ENCODE peak calls at places on chromosomes 12 and 14, in five cellular contexts. I is A549; N is tibial nerve; H is fibroblast of lung; U is CD8-positive, alpha-beta T cell. P is an unnamed sample.
A peak's percentile ranks its signal among the peaks of the same experiment; 100 is the strongest.

GRCh38 chr12:66900616-66901015 is 221.7 kb upstream of the GRIP1 start:
- DNase-seq in I (no peak), N (no peak), H (peak; percentile 4), U (no peak), P (no peak)

GRCh38 chr12:70733385-70733784 is 96.2 kb upstream of the PTPRB start:
- DNase-seq in I (peak; percentile 73), N (no peak), H (peak; percentile 53), U (no peak), P (no peak)

GRCh38 chr14:48665077-48665784 is 920.9 kb downstream of the RPS29 start:
- DNase-seq in I (no peak), N (no peak), H (peak; percentile 44), U (no peak), P (no peak)

GRCh38 chr12:28079539-28079938 is 107.0 kb upstream of the PTHLH start:
- DNase-seq in I (no peak), N (no peak), H (no peak), U (no peak), P (no peak)

GRCh38 chr12:52175411-52176350 is 16.1 kb downstream of the KRT80 start:
- DNase-seq in I (no peak), N (no peak), H (peak; percentile 50), U (no peak), P (peak; percentile 54)

GRCh38 chr12:25045869-25046268 is 97.0 kb upstream of the BCAT1 start:
- DNase-seq in I (no peak), N (no peak), H (no peak), U (no peak), P (no peak)

GRCh38 chr12:84982888-84983287 is 53.2 kb downstream of the TSPAN19 start:
- DNase-seq in I (no peak), N (no peak), H (no peak), U (no peak), P (no peak)

GRCh38 chr14:89000007-89000942 is 175.8 kb downstream of the TTC8 start:
- DNase-seq in I (peak; percentile 96), N (no peak), H (peak; percentile 98), U (no peak), P (peak; percentile 75)

GRCh38 chr12:112381421-112381897 is 772 bp downstream of the HECTD4 start:
- DNase-seq in I (no peak), N (no peak), H (no peak), U (peak; percentile 33), P (no peak)

GRCh38 chr12:64222011-64222765 is at the start of gene KICS2:
- DNase-seq in I (peak; percentile 97), N (peak; percentile 84), H (peak; percentile 95), U (peak; percentile 92), P (peak; percentile 97)

GRCh38 chr14:23056956-23057756 is at the start of gene CDH24:
- DNase-seq in I (peak; percentile 58), N (peak; percentile 40), H (peak; percentile 64), U (peak; percentile 60), P (peak; percentile 93)

GRCh38 chr12:618626-619025 is 44.6 kb downstream of the NINJ2 start:
- DNase-seq in I (no peak), N (no peak), H (no peak), U (no peak), P (no peak)

GRCh38 chr14:70391493-70392391 is 25.1 kb downstream of the SYNJ2BP start:
- DNase-seq in I (no peak), N (no peak), H (no peak), U (no peak), P (no peak)

GRCh38 chr12:590206-590750 is 73.0 kb downstream of the NINJ2 start:
- DNase-seq in I (no peak), N (no peak), H (no peak), U (no peak), P (no peak)

GRCh38 chr14:64812412-64812811 is 67.3 kb downstream of the SPTB start:
- DNase-seq in I (no peak), N (no peak), H (no peak), U (peak; percentile 61), P (no peak)

GRCh38 chr12:45263587-45263986 is 47.7 kb downstream of the ANO6 start:
- DNase-seq in I (no peak), N (no peak), H (no peak), U (no peak), P (no peak)

GRCh38 chr14:93100570-93100969 is 15.2 kb downstream of the ITPK1 start:
- DNase-seq in I (no peak), N (no peak), H (peak; percentile 22), U (no peak), P (no peak)

GRCh38 chr14:91186515-91187066 is 57.9 kb downstream of the GPR68 start:
- DNase-seq in I (no peak), N (no peak), H (peak; percentile 15), U (no peak), P (no peak)

GRCh38 chr12:89684131-89684530 is 24.5 kb downstream of the ATP2B1 start:
- DNase-seq in I (no peak), N (no peak), H (no peak), U (no peak), P (no peak)

GRCh38 chr14:65333926-65334687 is 78.4 kb upstream of the FUT8 start:
- DNase-seq in I (no peak), N (peak; percentile 68), H (peak; percentile 78), U (no peak), P (no peak)

GRCh38 chr12:98355322-98355721 is 160.1 kb upstream of the TMPO start:
- DNase-seq in I (peak; percentile 23), N (no peak), H (peak; percentile 79), U (no peak), P (no peak)

GRCh38 chr12:19048943-19049342 is 80.6 kb upstream of the PLEKHA5 start:
- DNase-seq in I (no peak), N (no peak), H (peak; percentile 46), U (peak; percentile 28), P (no peak)

GRCh38 chr14:89399594-89400068 is 17.4 kb downstream of the FOXN3 start:
- DNase-seq in I (peak; percentile 48), N (no peak), H (peak; percentile 89), U (no peak), P (no peak)

GRCh38 chr12:108394196-108394595 is 55.1 kb upstream of the CMKLR1 start:
- DNase-seq in I (no peak), N (no peak), H (no peak), U (no peak), P (no peak)

GRCh38 chr12:110109837-110110535 is 14.2 kb upstream of the IFT81 start:
- DNase-seq in I (no peak), N (no peak), H (no peak), U (no peak), P (no peak)

GRCh38 chr12:110108309-110109036 is 15.7 kb upstream of the IFT81 start:
- DNase-seq in I (peak; percentile 71), N (no peak), H (no peak), U (no peak), P (no peak)

GRCh38 chr12:110111476-110112334 is 12.5 kb upstream of the IFT81 start:
- DNase-seq in I (peak; percentile 73), N (no peak), H (no peak), U (no peak), P (no peak)

GRCh38 chr12:110107369-110108281 is 16.5 kb upstream of the IFT81 start:
- DNase-seq in I (peak; percentile 98), N (no peak), H (peak; percentile 98), U (no peak), P (peak; percentile 36)

GRCh38 chr12:110109037-110109836 is 14.9 kb upstream of the IFT81 start:
- DNase-seq in I (peak; percentile 100), N (peak; percentile 79), H (peak; percentile 100), U (no peak), P (peak; percentile 87)
- H3K4me1 ChIP-seq in I (peaks cover 55% of the 10 kb centered on the region), N (peaks cover 21% of the 10 kb centered on the region), H (peaks cover 21% of the 10 kb centered on the region), U (no peaks in the 10 kb centered on the region), P (peaks cover 27% of the 10 kb centered on the region)

DNA sequence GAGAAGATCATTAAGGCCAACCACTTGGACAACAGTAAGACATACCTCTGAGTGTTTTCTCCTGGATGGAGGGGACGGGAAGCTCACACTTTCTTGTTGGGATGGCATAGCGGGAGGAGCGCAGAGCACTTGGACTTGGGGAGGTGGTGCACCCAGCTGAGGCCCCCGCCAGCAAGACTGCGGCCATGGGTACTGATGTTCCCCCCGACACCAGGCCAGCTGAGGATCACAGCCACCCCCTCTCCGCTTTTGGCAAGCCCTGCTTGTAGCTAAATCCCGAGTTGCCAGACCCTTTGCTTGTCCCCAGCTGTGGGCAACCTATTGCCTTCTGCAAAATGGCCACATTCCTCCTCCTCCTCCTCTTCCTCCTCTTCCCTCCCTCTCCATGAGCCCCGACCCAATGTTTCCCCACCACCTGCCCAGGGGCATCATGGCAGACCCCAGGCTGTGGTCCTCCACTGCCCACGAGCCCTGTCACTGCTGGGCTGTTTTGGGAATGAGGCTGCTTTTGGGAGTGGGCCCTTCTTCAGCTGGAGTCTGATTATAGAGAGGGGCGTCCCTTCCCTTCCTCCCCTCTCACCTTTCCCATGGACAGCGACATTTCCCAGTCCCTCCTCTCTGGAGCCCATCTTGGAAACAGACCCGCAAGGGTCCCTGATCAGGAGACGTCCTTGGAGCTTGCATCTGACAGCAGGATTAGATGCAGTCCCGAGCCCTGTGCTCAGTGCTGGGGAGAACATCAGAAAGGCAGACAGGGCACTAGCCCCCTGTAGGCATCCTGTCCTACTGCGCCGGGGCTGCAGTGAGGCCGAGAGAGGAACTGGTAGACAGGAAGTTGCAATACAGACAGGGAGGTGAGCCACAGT is 62.9 kb downstream of the PRMT8 start:
- DNase-seq in I (no peak), N (no peak), H (no peak), U (no peak), P (no peak)
- TF ChIP-seq CTCF in I (no peak), N (no peak), H (no peak), U (no peak), P (no peak)

DNA sequence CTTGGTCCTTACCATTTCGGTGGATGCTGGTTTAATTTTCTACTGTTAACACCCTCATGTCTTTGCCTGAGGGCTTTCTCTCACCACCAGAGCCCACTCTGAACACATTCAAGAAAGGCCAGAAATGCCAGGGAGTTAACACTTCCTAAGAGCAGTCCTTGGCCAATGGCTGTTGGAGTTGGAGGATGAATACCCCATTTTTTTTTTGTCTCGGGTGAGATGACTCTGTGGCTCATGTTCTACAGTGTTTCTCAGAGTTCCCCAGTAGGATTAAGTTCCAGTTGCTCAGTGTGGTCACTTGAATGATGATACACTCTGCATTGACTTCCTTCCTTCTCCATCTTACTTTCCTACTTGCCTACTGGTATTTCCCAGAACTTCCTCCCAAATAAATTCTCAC is 65.8 kb downstream of the FOS start:
- DNase-seq in I (no peak), N (no peak), H (no peak), U (no peak), P (no peak)
- H3K4me1 ChIP-seq in I (no peaks in the 10 kb centered on the region), N (peaks cover 28% of the 10 kb centered on the region), H (no peaks in the 10 kb centered on the region), U (no peaks in the 10 kb centered on the region), P (peaks cover 11% of the 10 kb centered on the region)

DNA sequence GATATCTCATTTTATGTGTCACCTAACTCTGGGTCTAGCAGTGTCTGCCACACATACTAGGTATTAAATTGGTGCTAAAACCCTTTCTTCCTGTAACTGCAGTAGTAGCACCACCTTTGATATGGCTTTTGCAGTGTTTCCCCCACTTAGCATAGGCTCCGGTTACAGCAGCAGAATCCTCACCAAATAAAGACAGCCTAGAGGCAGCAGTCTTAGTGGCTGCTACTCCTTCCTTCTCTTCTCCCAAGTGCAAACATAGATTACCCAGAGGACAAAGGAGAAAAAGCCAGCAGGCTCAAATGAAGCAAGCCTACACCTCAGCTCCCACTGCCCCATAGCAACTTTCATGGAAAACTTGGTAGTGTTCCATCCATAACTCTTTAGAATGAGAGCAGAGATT is 30.1 kb upstream of the ABCC9 start:
- DNase-seq in I (no peak), N (no peak), H (no peak), U (no peak), P (no peak)
- TF ChIP-seq CTCF in I (no peak), N (no peak), H (no peak), U (no peak), P (no peak)

P was measured in left lung.